ENCODE peak calls at places on chromosomes 11 and 22, in nine cellular contexts. One of them, this sample, is unnamed.
A peak's percentile ranks its signal among the peaks of the same experiment; 100 is the strongest.

GRCh38 chr11:132286106-132286505 is 915.7 kb downstream of the NTM start:
- DNase-seq in H9: no peak
- DNase-seq in mammary epithelial cell: no peak
- DNase-seq in left ventricle myocardium inferior: no peak
- DNase-seq in fibroblast of pulmonary artery: no peak
- DNase-seq in heart left ventricle: no peak
- DNase-seq in K562: no peak
- DNase-seq in brain microvascular endothelial cell: no peak
- DNase-seq in midbrain: no peak
- DNase-seq in this sample: no peak

GRCh38 chr22:30598986-30599385 is 7.3 kb upstream of the PES1 start:
- DNase-seq in H9: no peak
- DNase-seq in mammary epithelial cell: no peak
- DNase-seq in left ventricle myocardium inferior: no peak
- DNase-seq in fibroblast of pulmonary artery: no peak
- DNase-seq in heart left ventricle: no peak
- DNase-seq in K562: no peak
- DNase-seq in brain microvascular endothelial cell: no peak
- DNase-seq in midbrain: no peak
- DNase-seq in this sample: no peak

GRCh38 chr22:25757686-25758085 is 15.7 kb downstream of the MYO18B start:
- DNase-seq in H9: no peak
- DNase-seq in mammary epithelial cell: peak; percentile 72
- DNase-seq in left ventricle myocardium inferior: no peak
- DNase-seq in fibroblast of pulmonary artery: no peak
- DNase-seq in heart left ventricle: no peak
- DNase-seq in K562: no peak
- DNase-seq in brain microvascular endothelial cell: no peak
- DNase-seq in midbrain: no peak
- DNase-seq in this sample: no peak

GRCh38 chr22:45977003-45977395 is at the start of gene WNT7B:
- DNase-seq in H9: no peak
- DNase-seq in mammary epithelial cell: peak; percentile 78
- DNase-seq in left ventricle myocardium inferior: no peak
- DNase-seq in fibroblast of pulmonary artery: no peak
- DNase-seq in heart left ventricle: no peak
- DNase-seq in K562: no peak
- DNase-seq in brain microvascular endothelial cell: no peak
- DNase-seq in midbrain: no peak
- DNase-seq in this sample: peak; percentile 83

GRCh38 chr22:21865041-21865440 is 2.4 kb downstream of the MAPK1 start:
- DNase-seq in H9: no peak
- DNase-seq in mammary epithelial cell: peak; percentile 78
- DNase-seq in left ventricle myocardium inferior: no peak
- DNase-seq in fibroblast of pulmonary artery: peak; percentile 83
- DNase-seq in heart left ventricle: peak; percentile 59
- DNase-seq in K562: no peak
- DNase-seq in brain microvascular endothelial cell: peak; percentile 79
- DNase-seq in midbrain: peak; percentile 36
- DNase-seq in this sample: peak; percentile 70

GRCh38 chr22:30238661-30239420 is 7.7 kb downstream of the LIF start:
- DNase-seq in H9: peak; percentile 70
- DNase-seq in mammary epithelial cell: peak; percentile 45
- DNase-seq in left ventricle myocardium inferior: peak; percentile 60
- DNase-seq in fibroblast of pulmonary artery: peak; percentile 72
- DNase-seq in heart left ventricle: peak; percentile 79
- DNase-seq in K562: peak; percentile 55
- DNase-seq in brain microvascular endothelial cell: peak; percentile 81
- DNase-seq in midbrain: no peak
- DNase-seq in this sample: peak; percentile 54

GRCh38 chr22:39474351-39474991 is 17.7 kb downstream of the MGAT3 start:
- DNase-seq in H9: peak; percentile 86
- DNase-seq in mammary epithelial cell: no peak
- DNase-seq in left ventricle myocardium inferior: no peak
- DNase-seq in fibroblast of pulmonary artery: no peak
- DNase-seq in heart left ventricle: no peak
- DNase-seq in K562: peak; percentile 46
- DNase-seq in brain microvascular endothelial cell: no peak
- DNase-seq in midbrain: no peak
- DNase-seq in this sample: no peak

GRCh38 chr11:33437529-33437928 is 180.3 kb downstream of the HIPK3 start:
- DNase-seq in H9: no peak
- DNase-seq in mammary epithelial cell: no peak
- DNase-seq in left ventricle myocardium inferior: no peak
- DNase-seq in fibroblast of pulmonary artery: no peak
- DNase-seq in heart left ventricle: no peak
- DNase-seq in K562: no peak
- DNase-seq in brain microvascular endothelial cell: no peak
- DNase-seq in midbrain: no peak
- DNase-seq in this sample: no peak

This sample was measured in PC-3.